ENCODE peak calls at places on chromosomes 1 and 21, in seven cellular contexts. V is HCT116, U is IMR-90, M is hepatocyte, F is fibroblast of lung, S is neural progenitor cell, E is GM23248. Y is an unnamed sample.
A peak's percentile ranks its signal among the peaks of the same experiment; 100 is the strongest.

GRCh38 chr1:46606255-46606965 is 2.3 kb upstream of the MKNK1 start:
- DNase-seq in M (no peak), U (peak; percentile 25), S (no peak), V (no peak), F (no peak), E (peak; percentile 35), Y (no peak)

GRCh38 chr21:39451332-39452206 is at the start of gene SH3BGR:
- DNase-seq in S (peak; percentile 74), E (peak; percentile 3), F (no peak), U (no peak), M (no peak), V (no peak), Y (peak; percentile 62)

GRCh38 chr1:44672254-44672955 is 1.9 kb downstream of the TMEM53 start:
- DNase-seq in E (peak; percentile 19), S (peak; percentile 49), M (no peak), F (peak; percentile 40), U (peak; percentile 44), V (no peak), Y (no peak)

GRCh38 chr1:232221790-232222499 is 408.0 kb downstream of the SIPA1L2 start:
- DNase-seq in F (no peak), M (peak; percentile 52), S (no peak), E (peak; percentile 49), U (peak; percentile 34), V (peak; percentile 16), Y (no peak)

GRCh38 chr1:112769611-112770010 is 54.5 kb upstream of the PPM1J start:
- DNase-seq in M (no peak), U (peak; percentile 27), S (no peak), V (no peak), E (peak; percentile 35), F (no peak), Y (peak; percentile 87)

GRCh38 chr1:192550922-192551534 is 24.5 kb upstream of the RGS1 start:
- DNase-seq in S (no peak), V (peak; percentile 16), U (peak; percentile 88), F (peak; percentile 90), M (no peak), E (peak; percentile 83), Y (no peak)

GRCh38 chr1:38941527-38942019 is at the start of gene RHBDL2:
- DNase-seq in F (peak; percentile 38), M (no peak), S (peak; percentile 25), U (peak; percentile 38), E (peak; percentile 89), V (no peak), Y (peak; percentile 91)

GRCh38 chr1:184433928-184434502 is 47.2 kb downstream of the C1orf21 start:
- DNase-seq in M (no peak), F (no peak), S (no peak), V (no peak), E (no peak), U (no peak), Y (no peak)

GRCh38 chr1:111576547-111576946 is 43.0 kb upstream of the RAP1A start:
- DNase-seq in E (no peak), V (no peak), S (no peak), M (peak; percentile 58), F (no peak), U (no peak), Y (no peak)

GRCh38 chr1:28893403-28894102 is 20.8 kb upstream of the EPB41 start:
- DNase-seq in M (no peak), U (peak; percentile 12), F (no peak), V (no peak), E (peak; percentile 87), S (peak; percentile 61), Y (peak; percentile 95)

DNA sequence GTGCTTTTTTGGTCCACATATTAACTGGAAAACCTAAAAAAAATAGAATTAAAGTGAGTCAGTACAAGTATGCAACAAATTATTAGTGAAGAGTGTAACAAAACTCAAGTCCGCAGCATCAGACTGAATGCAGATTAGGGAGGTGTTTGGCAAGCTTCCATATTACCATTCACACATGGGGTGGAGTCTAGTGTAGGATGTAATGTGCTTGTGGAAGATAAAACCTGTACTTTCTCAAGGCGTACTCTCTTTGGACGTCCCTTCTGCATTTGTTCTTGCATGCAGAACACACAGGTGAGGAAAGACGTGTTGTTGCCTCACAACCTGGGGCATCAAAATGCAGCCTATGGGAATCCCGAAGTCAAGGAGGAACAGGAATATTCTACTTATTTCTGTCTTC is 668.7 kb downstream of the MRPL39 start:
- DNase-seq in M (no peak), F (no peak), E (no peak), U (no peak), V (no peak), S (no peak), Y (no peak)
- H3K36me3 ChIP-seq in M (no peaks in the 10 kb centered on the region), F (no peaks in the 10 kb centered on the region), E (no peaks in the 10 kb centered on the region), U (no peaks in the 10 kb centered on the region), V (no peaks in the 10 kb centered on the region), S (no peaks in the 10 kb centered on the region), Y (no peaks in the 10 kb centered on the region)

DNA sequence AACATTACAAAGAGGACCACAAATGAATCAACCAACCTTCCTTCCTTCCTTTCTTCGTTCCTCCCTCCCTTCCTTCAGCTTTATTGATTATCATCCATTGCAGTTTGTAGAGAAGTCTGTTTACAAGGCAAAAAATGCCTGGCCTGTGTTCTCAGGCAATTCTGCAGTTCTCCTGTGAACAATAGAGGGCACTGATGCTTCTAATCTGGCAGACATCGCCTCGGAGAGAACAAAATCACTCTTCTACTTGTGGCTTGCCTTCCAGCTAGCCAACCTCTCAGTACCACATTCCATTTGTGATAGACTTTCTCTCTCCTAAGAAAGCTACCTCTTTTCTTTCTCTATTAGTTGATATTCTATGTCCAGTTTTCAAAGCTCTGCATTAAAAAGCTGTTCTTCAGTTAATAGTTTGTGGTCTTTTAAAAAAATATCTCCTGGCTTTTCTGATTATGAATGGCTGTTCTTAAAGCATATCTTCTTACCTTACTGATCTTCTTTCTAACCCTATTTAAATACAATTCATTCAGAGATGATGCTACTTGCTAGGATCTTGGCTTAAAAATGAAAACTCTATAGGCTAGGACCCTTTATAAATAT is 26.9 kb upstream of the ESRRG start:
- DNase-seq in F (peak; percentile 78), U (peak; percentile 69), S (peak; percentile 88), V (no peak), E (peak; percentile 67), M (peak; percentile 78), Y (no peak)
- H2AFZ ChIP-seq in F (no peak overlapping the region), U (no peak overlapping the region), S (no peak overlapping the region), V (no peak overlapping the region), E (no peak overlapping the region), M (no peak overlapping the region), Y (no peak overlapping the region)

GRCh38 chr1:154752273-154753030 is 117.6 kb downstream of the KCNN3 start:
- DNase-seq in U (no peak), E (no peak), F (no peak), V (no peak), S (no peak), M (no peak), Y (no peak)
- H3K27me3 ChIP-seq in U (peaks cover 72% of the 10 kb centered on the region), E (no peaks in the 10 kb centered on the region), F (peaks cover 32% of the 10 kb centered on the region), V (peaks cover 23% of the 10 kb centered on the region), S (no peaks in the 10 kb centered on the region), M (peaks cover 5% of the 10 kb centered on the region), Y (peaks cover 37% of the 10 kb centered on the region)

DNA sequence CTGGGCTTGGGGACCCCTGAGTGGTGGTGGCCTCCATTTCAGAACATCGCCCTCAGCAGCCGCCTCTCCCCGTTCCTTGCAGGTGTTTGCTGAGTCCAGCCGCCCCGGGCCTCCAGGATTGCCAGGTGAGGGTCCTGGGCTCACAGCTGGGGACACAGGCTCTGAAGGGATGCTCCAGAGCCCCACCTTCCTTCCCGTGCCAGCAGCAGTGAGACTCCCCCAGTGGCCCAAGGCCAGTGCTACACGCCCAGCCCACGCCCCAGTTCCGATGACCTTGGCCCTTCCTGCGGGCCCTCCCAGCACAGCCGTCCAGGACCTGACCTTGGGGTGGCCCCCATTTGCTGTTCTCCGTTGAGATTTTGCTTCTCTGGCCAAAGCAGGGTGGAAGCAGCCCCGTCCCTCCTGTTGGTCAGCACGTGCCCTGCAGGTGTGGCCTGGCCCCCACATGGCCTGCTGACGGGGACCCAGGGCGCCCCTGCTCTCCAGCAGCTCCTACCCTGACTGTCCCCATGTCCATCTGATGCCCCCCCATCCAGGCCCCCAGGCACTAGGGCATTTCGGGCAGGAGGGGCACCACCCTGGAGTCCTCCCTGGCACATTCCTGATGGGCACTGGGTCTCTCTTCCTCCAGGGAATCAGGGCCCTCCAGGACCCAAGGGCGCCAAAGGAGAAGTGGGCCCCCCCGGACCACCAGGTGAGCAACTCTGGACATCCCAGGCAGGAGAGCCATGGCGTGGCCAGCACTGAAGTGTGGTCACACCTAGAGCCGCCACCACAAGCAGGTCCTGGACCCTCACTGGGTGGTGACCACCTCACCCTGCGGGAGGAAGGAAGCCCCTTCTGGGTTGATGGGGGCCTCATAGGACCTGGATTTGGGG is 45.0 kb downstream of the SLC19A1 start:
- DNase-seq in U (no peak), S (no peak), M (no peak), V (no peak), E (no peak), F (no peak), Y (no peak)
- H3K36me3 ChIP-seq in U (peaks cover 69% of the 10 kb centered on the region), S (no peaks in the 10 kb centered on the region), M (no peaks in the 10 kb centered on the region), V (no peaks in the 10 kb centered on the region), E (no peaks in the 10 kb centered on the region), F (peaks cover 8% of the 10 kb centered on the region), Y (no peaks in the 10 kb centered on the region)

DNA sequence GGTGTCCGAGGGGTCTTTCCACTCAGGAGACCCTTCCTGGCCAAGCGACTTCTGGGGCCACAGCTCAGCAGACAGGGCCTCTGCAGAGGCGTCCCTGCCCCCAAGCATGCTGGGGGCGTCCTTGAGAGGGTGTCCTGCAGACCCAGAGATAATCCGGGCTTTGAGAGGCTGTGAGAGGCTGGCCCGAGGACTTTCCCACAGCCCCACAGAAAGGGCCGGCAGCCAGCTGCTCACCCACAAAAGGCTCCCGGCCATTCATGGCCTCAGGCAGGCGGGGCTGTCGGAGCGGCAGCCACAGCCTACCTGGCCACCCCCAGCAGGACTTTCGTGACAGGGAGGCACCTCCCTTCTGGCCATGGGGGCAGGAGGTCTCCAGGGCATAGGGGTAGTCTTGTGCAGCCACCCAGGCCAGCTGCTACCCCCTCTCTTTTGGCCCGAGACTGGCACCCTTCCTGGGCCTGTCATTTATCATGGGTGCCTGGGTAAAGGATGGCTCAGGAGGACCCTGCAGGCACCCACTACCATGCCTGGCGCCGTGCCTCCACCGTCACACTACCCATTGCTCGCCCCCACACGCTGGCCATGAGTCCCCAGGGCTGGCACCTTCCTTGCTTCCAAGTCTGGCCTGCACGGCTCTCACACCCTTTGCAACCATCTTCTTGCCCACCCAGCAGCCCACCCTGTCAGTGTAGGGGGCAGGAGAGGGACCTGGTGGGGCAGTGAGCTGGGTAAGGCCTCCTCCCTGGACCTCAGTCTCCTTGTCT is 11.1 kb upstream of the TNFRSF14 start:
- DNase-seq in F (no peak), M (peak; percentile 34), U (no peak), E (no peak), V (no peak), S (peak; percentile 95), Y (peak; percentile 92)
- H2AFZ ChIP-seq in F (no peak overlapping the region), M (no peak overlapping the region), U (no peak overlapping the region), E (no peak overlapping the region), V (no peak overlapping the region), S (no peak overlapping the region), Y (no peak overlapping the region)

GRCh38 chr1:95380909-95381308 is 146.9 kb downstream of the RWDD3 start:
- DNase-seq in U (no peak), M (no peak), S (no peak), E (no peak), V (no peak), F (no peak), Y (no peak)
- H3K27me3 ChIP-seq in U (no peaks in the 10 kb centered on the region), M (no peaks in the 10 kb centered on the region), S (no peaks in the 10 kb centered on the region), E (no peaks in the 10 kb centered on the region), V (peaks cover 38% of the 10 kb centered on the region), F (no peaks in the 10 kb centered on the region), Y (no peaks in the 10 kb centered on the region)